ENCODE peak calls at places on chromosome 3, in seven cellular contexts. J, T, U, S, Y, E and K are unnamed samples.

GRCh38 chr3:168998792-168999191 is 664.7 kb downstream of the MECOM start:
- DNase-seq in Y (no peak), T (no peak), S (no peak), U (no peak), J (no peak), E (no peak), K (no peak)

GRCh38 chr3:127970966-127971592 is 56.0 kb downstream of the KBTBD12 start:
- DNase-seq in J (no peak), E (no peak), S (peak), Y (no peak), T (no peak), U (no peak), K (peak)

GRCh38 chr3:129794319-129795201 is 99.0 kb downstream of the TMCC1 start:
- DNase-seq in Y (peak), E (no peak), U (no peak), S (no peak), J (no peak), T (peak), K (peak)

GRCh38 chr3:112407888-112408702 is 75.1 kb downstream of the CD200 start:
- DNase-seq in J (no peak), T (no peak), E (no peak), U (no peak), S (no peak), Y (no peak), K (no peak)

GRCh38 chr3:30458376-30458775 is 148.0 kb upstream of the TGFBR2 start:
- DNase-seq in E (no peak), J (no peak), Y (no peak), U (no peak), S (no peak), T (no peak), K (no peak)

GRCh38 chr3:111627092-111627491 is 31.9 kb upstream of the ZBED2 start:
- DNase-seq in U (no peak), E (no peak), J (no peak), T (no peak), Y (no peak), S (no peak), K (no peak)

GRCh38 chr3:36444909-36445308 is 64.6 kb downstream of the STAC start:
- DNase-seq in U (no peak), S (no peak), J (no peak), Y (peak), E (no peak), T (no peak), K (no peak)

GRCh38 chr3:126985143-126985985 is 2.4 kb downstream of the PLXNA1 start:
- DNase-seq in T (no peak), E (no peak), S (no peak), J (no peak), U (no peak), Y (no peak), K (peak)

GRCh38 chr3:32951410-32951811 is at the start of gene CCR4:
- DNase-seq in J (peak), U (no peak), T (no peak), Y (no peak), E (no peak), S (no peak), K (no peak)

GRCh38 chr3:106208979-106209378 is 340.2 kb upstream of the CBLB start:
- DNase-seq in E (no peak), J (no peak), S (no peak), T (no peak), Y (no peak), U (no peak), K (no peak)

GRCh38 chr3:70433091-70433490 is 120.7 kb upstream of the MDFIC2 start:
- DNase-seq in Y (no peak), T (no peak), J (no peak), S (no peak), E (no peak), U (no peak), K (no peak)

GRCh38 chr3:168976969-168977368 is 686.5 kb downstream of the MECOM start:
- DNase-seq in S (no peak), T (no peak), J (no peak), E (no peak), U (no peak), Y (no peak), K (no peak)

GRCh38 chr3:135650309-135650708 is 315.2 kb upstream of the PPP2R3A start:
- DNase-seq in T (no peak), Y (no peak), J (no peak), S (no peak), U (no peak), E (no peak), K (no peak)

GRCh38 chr3:182794455-182794773 is 1.1 kb downstream of the ATP11B start:
- DNase-seq in T (no peak), J (no peak), Y (no peak), S (no peak), U (no peak), E (no peak), K (no peak)

GRCh38 chr3:144032531-144033234 is 61.1 kb downstream of the DIPK2A start:
- DNase-seq in Y (no peak), S (peak), E (no peak), T (no peak), J (no peak), U (no peak), K (no peak)

GRCh38 chr3:37465174-37465573 is 290.8 kb upstream of the LRRFIP2 start:
- DNase-seq in Y (no peak), S (no peak), J (no peak), E (no peak), U (no peak), T (no peak), K (no peak)

GRCh38 chr3:173632945-173633344 is 235.4 kb downstream of the NLGN1 start:
- DNase-seq in J (no peak), S (no peak), T (no peak), U (no peak), E (no peak), Y (no peak), K (no peak)